ENCODE peak calls at places on chromosomes 1 and 21, in ten cellular contexts. Z is amniotic stem cell; G is bronchial epithelial cell; E is HS-5; Q is activated gamma-delta T cell treated with Interleukin-2 at 50 U/mL for 16 hours; T is caudate nucleus; P is activated T-helper 1 cell treated with anti-CD3 and anti-CD28 coated beads, Interleukin-12 subunit alpha, Interleukin-12 subunit beta, Interleukin-2, Interleukin-4 antibody, amounts not matched to agents 30 ng/mL and 10 ng/mL and 1 ng/mL, durations not matched to agents 14 hours and 24 hours and 36 hours; O is HAP-1; B is GM13976; V is tibial nerve. N is an unnamed sample.

GRCh38 chr1:172969611-172970010 is 81.1 kb downstream of the TNFSF18 start:
- DNase-seq in Z (no peak), P (no peak), G (no peak), E (no peak), V (no peak), B (no peak), T (no peak), O (no peak), Q (no peak), N (no peak)

GRCh38 chr21:33455858-33456446 is 23.8 kb downstream of the TMEM50B start:
- DNase-seq in B (no peak), O (peak), Z (no peak), E (no peak), P (no peak), T (no peak), Q (no peak), G (no peak), V (no peak), N (no peak)

GRCh38 chr1:22080184-22080583 is 27.7 kb downstream of the CDC42 start:
- DNase-seq in G (no peak), Z (no peak), Q (no peak), P (no peak), T (no peak), O (peak), V (no peak), B (no peak), E (no peak), N (no peak)

GRCh38 chr1:24966724-24967346 is 36.8 kb upstream of the RUNX3 start:
- DNase-seq in Q (peak), P (peak), G (peak), V (no peak), E (peak), Z (no peak), B (peak), T (no peak), O (no peak), N (peak)

GRCh38 chr1:70504176-70504820 is 93.2 kb downstream of the CTH start:
- DNase-seq in B (peak), T (no peak), Z (no peak), O (peak), E (peak), G (no peak), P (no peak), Q (no peak), V (no peak), N (no peak)

GRCh38 chr1:43978551-43979260 is at the start of gene B4GALT2:
- DNase-seq in B (peak), G (no peak), Q (no peak), T (no peak), O (peak), E (no peak), Z (no peak), P (peak), V (no peak), N (no peak)

GRCh38 chr1:181152892-181153633 is 64.6 kb downstream of the IER5 start:
- DNase-seq in Q (no peak), B (peak), P (no peak), V (peak), O (no peak), E (no peak), G (peak), Z (no peak), T (no peak), N (no peak)

GRCh38 chr21:29914326-29914725 is 25.5 kb downstream of the GRIK1 start:
- DNase-seq in O (no peak), G (peak), Z (no peak), V (no peak), T (no peak), Q (no peak), P (no peak), B (no peak), E (no peak), N (peak)